ENCODE peak calls at places on chromosomes 6 and 20, in six cellular contexts. P is neural progenitor cell, N is HCT116, V is left cardiac atrium, A is OCI-LY7, S is EL. O is an unnamed sample.

GRCh38 chr6:1908784-1909183 is 299.1 kb downstream of the FOXC1 start:
- DNase-seq in P (no peak), N (no peak), V (no peak), A (no peak), S (no peak), O (peak)

GRCh38 chr6:53603381-53604121 is 58.6 kb upstream of the GCLC start:
- DNase-seq in P (no peak), N (no peak), V (no peak), A (no peak), S (peak), O (peak)

GRCh38 chr6:154478021-154478651 is 32.3 kb downstream of the CNKSR3 start:
- DNase-seq in P (no peak), N (no peak), V (no peak), A (no peak), S (no peak), O (peak)

GRCh38 chr6:17928514-17929430 is 58.7 kb downstream of the KIF13A start:
- DNase-seq in P (no peak), N (no peak), V (no peak), A (no peak), S (peak), O (peak)

GRCh38 chr6:69866351-69867074 is at the start of gene COL19A1:
- DNase-seq in P (peak), N (no peak), V (no peak), A (peak), S (no peak), O (peak)

GRCh38 chr6:3357669-3358068 is 98.9 kb downstream of the PSMG4 start:
- DNase-seq in P (no peak), N (no peak), V (no peak), A (no peak), S (no peak), O (no peak)

GRCh38 chr20:48338717-48339116 is 489.1 kb downstream of the PREX1 start:
- DNase-seq in P (no peak), N (no peak), V (no peak), A (no peak), S (peak), O (peak)

GRCh38 chr6:33277663-33278391 is 904 bp downstream of the B3GALT4 start:
- DNase-seq in P (peak), N (no peak), V (no peak), A (peak), S (peak), O (no peak)

GRCh38 chr6:137923866-137924616 is 57.0 kb downstream of the TNFAIP3 start:
- DNase-seq in P (no peak), N (no peak), V (no peak), A (no peak), S (no peak), O (no peak)

GRCh38 chr20:9582137-9582536 is 67.7 kb downstream of the LAMP5 start:
- DNase-seq in P (no peak), N (no peak), V (no peak), A (no peak), S (no peak), O (no peak)

GRCh38 chr6:80720824-80721223 is 614.4 kb downstream of the BCKDHB start:
- DNase-seq in P (no peak), N (no peak), V (no peak), A (no peak), S (no peak), O (no peak)

GRCh38 chr6:150579611-150580010 is 20.1 kb upstream of the PLEKHG1 start:
- DNase-seq in P (no peak), N (no peak), V (no peak), A (no peak), S (no peak), O (no peak)

O was measured in M059J.